ENCODE peak calls at places on chromosome 4, in five cellular contexts. T is GM23338; I is ascending aorta; M is caudate nucleus; J is naive thymus-derived CD8-positive, alpha-beta T cell. Y is an unnamed sample.

GRCh38 chr4:159390648-159391047 is 287.8 kb downstream of the RAPGEF2 start:
- DNase-seq in T (no peak), I (no peak), M (no peak), J (no peak), Y (no peak)

GRCh38 chr4:138981930-138982390 is 33.6 kb upstream of the NOCT start:
- DNase-seq in T (peak; percentile 42), I (no peak), M (no peak), J (no peak), Y (peak; percentile 78)

GRCh38 chr4:168648929-168649328 is 152.1 kb downstream of the PALLD start:
- DNase-seq in T (no peak), I (no peak), M (no peak), J (no peak), Y (no peak)

GRCh38 chr4:71958978-71959377 is 72.8 kb upstream of the NPFFR2 start:
- DNase-seq in T (no peak), I (no peak), M (no peak), J (no peak), Y (no peak)

GRCh38 chr4:105587851-105588250 is 35.4 kb downstream of the ARHGEF38 start:
- DNase-seq in T (no peak), I (no peak), M (no peak), J (no peak), Y (no peak)

GRCh38 chr4:7964890-7965662 is 25.4 kb upstream of the AFAP1 start:
- DNase-seq in T (peak; percentile 43), I (no peak), M (no peak), J (no peak), Y (no peak)

GRCh38 chr4:15231265-15232091 is 196.4 kb upstream of the C1QTNF7 start:
- DNase-seq in T (peak; percentile 92), I (no peak), M (peak; percentile 15), J (peak; percentile 58), Y (peak; percentile 66)

GRCh38 chr4:151573945-151574344 is 165.0 kb downstream of the FHIP1A start:
- DNase-seq in T (no peak), I (no peak), M (no peak), J (no peak), Y (no peak)

GRCh38 chr4:2817701-2818350 is 24.9 kb downstream of the SH3BP2 start:
- DNase-seq in T (peak; percentile 77), I (no peak), M (no peak), J (peak; percentile 38), Y (no peak)

GRCh38 chr4:86031927-86032326 is 327.9 kb downstream of the MAPK10 start:
- DNase-seq in T (no peak), I (no peak), M (no peak), J (no peak), Y (no peak)

GRCh38 chr4:88981571-88981970 is 75.4 kb downstream of the FAM13A start:
- DNase-seq in T (no peak), I (no peak), M (no peak), J (no peak), Y (no peak)

GRCh38 chr4:6019316-6020263 is 1.4 kb upstream of the C4orf50 start:
- DNase-seq in T (peak; percentile 95), I (no peak), M (no peak), J (no peak), Y (peak; percentile 51)

GRCh38 chr4:66911898-66912297 is 633.4 kb downstream of the CENPC start:
- DNase-seq in T (no peak), I (no peak), M (no peak), J (no peak), Y (no peak)